ENCODE peak calls at places on chromosomes 13 and 19, in nine cellular contexts. G is cardiac muscle cell, T is fibroblast of pulmonary artery, W is GM23338, F is K562, D is IMR-90, B is foreskin fibroblast, R is neural crest cell, I is left lung. C is an unnamed sample.

GRCh38 chr13:104357174-104357573 is 1291.0 kb upstream of the SLC10A2 start:
- DNase-seq in G (peak), T (peak), W (peak), F (no peak), D (no peak), B (peak), R (no peak), I (no peak), C (no peak)

GRCh38 chr19:43667524-43668405 is 2.2 kb downstream of the PLAUR start:
- DNase-seq in G (peak), T (no peak), W (peak), F (peak), D (peak), B (no peak), R (no peak), I (peak), C (peak)

GRCh38 chr19:58543826-58544590 is at the start of gene TRIM28:
- DNase-seq in G (peak), T (peak), W (peak), F (peak), D (peak), B (peak), R (peak), I (peak), C (peak)

GRCh38 chr19:53904909-53905308 is 4.2 kb upstream of the CACNG7 start:
- DNase-seq in G (no peak), T (no peak), W (no peak), F (no peak), D (no peak), B (no peak), R (no peak), I (no peak), C (no peak)

GRCh38 chr19:18675779-18676178 is 7.7 kb upstream of the CRTC1 start:
- DNase-seq in G (peak), T (peak), W (peak), F (peak), D (no peak), B (peak), R (no peak), I (no peak), C (peak)

GRCh38 chr13:109743706-109744453 is 42.5 kb downstream of the IRS2 start:
- DNase-seq in G (peak), T (peak), W (no peak), F (no peak), D (peak), B (peak), R (no peak), I (no peak), C (peak)

GRCh38 chr13:31869582-31869981 is 130.3 kb downstream of the RXFP2 start:
- DNase-seq in G (no peak), T (no peak), W (no peak), F (no peak), D (no peak), B (peak), R (no peak), I (no peak), C (no peak)

GRCh38 chr13:106471957-106472543 is 63.4 kb downstream of the EFNB2 start:
- DNase-seq in G (peak), T (peak), W (peak), F (peak), D (peak), B (peak), R (no peak), I (peak), C (no peak)

GRCh38 chr13:94667190-94667589 is 45.2 kb downstream of the SOX21 start:
- DNase-seq in G (no peak), T (no peak), W (no peak), F (no peak), D (no peak), B (no peak), R (no peak), I (no peak), C (no peak)

DNA sequence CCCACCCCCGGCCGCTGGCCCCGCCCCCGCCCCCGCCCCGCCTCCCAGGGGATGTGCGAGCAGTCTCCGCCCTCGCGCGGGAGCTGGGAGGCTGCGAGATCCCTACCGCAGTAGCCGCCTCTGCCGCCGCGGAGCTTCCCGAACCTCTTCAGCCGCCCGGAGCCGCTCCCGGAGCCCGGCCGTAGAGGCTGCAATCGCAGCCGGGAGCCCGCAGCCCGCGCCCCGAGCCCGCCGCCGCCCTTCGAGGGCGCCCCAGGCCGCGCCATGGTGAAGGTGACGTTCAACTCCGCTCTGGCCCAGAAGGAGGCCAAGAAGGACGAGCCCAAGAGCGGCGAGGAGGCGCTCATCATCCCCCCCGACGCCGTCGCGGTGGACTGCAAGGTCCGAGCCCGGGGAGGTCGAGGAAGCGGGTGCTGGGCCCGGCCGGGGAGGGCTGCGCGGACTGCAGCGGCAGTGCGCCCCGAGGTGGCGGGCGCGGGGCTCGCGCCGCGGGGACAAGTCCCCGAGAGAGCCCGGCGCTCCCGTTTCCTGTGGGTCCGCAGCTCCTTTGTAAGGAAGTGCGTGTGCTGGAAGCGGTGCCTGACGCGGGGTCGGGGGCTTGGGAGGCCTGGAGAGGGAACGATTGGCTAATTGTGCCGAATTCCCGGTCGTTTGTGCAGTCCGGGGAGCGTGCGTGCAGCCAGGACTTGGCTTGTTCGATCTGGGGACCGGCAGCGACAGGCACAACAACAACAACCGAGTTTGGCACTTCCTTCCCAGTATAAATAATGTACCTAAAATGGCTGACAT is at the start of gene ITM2B:
- DNase-seq in G (peak), T (peak), W (peak), F (peak), D (peak), B (peak), R (peak), I (peak), C (peak)
- TF ChIP-seq CTCF in G (peak), T (peak), W (peak), F (peak), D (peak), B (peak), R (peak), I (peak), C (peak)

GRCh38 chr13:66491241-66491640 is 738.9 kb downstream of the PCDH9 start:
- DNase-seq in G (no peak), T (no peak), W (no peak), F (no peak), D (no peak), B (no peak), R (no peak), I (no peak), C (no peak)

GRCh38 chr13:66489172-66489571 is 741.0 kb downstream of the PCDH9 start:
- DNase-seq in G (no peak), T (no peak), W (no peak), F (no peak), D (no peak), B (no peak), R (no peak), I (no peak), C (no peak)

GRCh38 chr13:66489586-66489985 is 740.5 kb downstream of the PCDH9 start:
- DNase-seq in G (no peak), T (no peak), W (no peak), F (no peak), D (peak), B (peak), R (no peak), I (no peak), C (no peak)

DNA sequence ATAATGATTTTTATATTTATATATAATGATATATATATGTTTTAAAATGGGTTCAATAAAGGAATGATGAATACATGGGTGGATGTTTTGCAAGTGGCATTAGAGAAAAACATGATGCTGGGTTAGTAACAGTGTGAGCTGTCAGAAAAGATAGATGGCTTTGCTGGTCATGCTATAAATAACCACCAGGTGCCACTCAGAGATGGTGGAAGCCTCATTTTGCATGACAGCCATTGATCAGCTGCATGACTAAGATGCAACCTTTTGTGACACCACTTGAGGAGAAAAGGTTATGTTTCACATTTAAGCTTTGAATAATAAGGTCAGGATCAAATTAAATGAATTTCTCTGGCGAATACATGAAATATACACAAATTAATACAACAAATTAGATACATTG is 737.7 kb downstream of the PCDH9 start:
- DNase-seq in G (no peak), T (no peak), W (peak), F (peak), D (no peak), B (no peak), R (no peak), I (no peak), C (peak)
- TF ChIP-seq CTCF in G (no peak), T (no peak), W (peak), F (no peak), D (no peak), B (no peak), R (peak), I (no peak), C (peak)

GRCh38 chr13:41581884-41582547 is 124.7 kb downstream of the RGCC start:
- DNase-seq in G (peak), T (no peak), W (no peak), F (no peak), D (no peak), B (peak), R (no peak), I (no peak), C (no peak)
- TF ChIP-seq CTCF in G (no peak), T (no peak), W (no peak), F (no peak), D (no peak), B (no peak), R (no peak), I (no peak), C (no peak)

GRCh38 chr13:111049791-111050538 is 65.1 kb upstream of the ARHGEF7 start:
- DNase-seq in G (peak), T (peak), W (peak), F (peak), D (no peak), B (peak), R (no peak), I (no peak), C (no peak)
- TF ChIP-seq CTCF in G (peak), T (peak), W (peak), F (peak), D (peak), B (peak), R (peak), I (peak), C (no peak)

GRCh38 chr19:41436664-41436951 is 3.1 kb downstream of the DMAC2 start:
- DNase-seq in G (no peak), T (no peak), W (no peak), F (no peak), D (no peak), B (no peak), R (no peak), I (no peak), C (no peak)

GRCh38 chr19:41431426-41432386 is 4.5 kb upstream of the B3GNT8 start:
- DNase-seq in G (peak), T (peak), W (peak), F (no peak), D (peak), B (peak), R (no peak), I (no peak), C (no peak)

GRCh38 chr19:41430907-41431306 is 3.7 kb upstream of the B3GNT8 start:
- DNase-seq in G (no peak), T (no peak), W (no peak), F (no peak), D (no peak), B (no peak), R (no peak), I (no peak), C (no peak)

GRCh38 chr19:41434450-41434849 is 5.3 kb downstream of the DMAC2 start:
- DNase-seq in G (no peak), T (no peak), W (no peak), F (no peak), D (no peak), B (no peak), R (no peak), I (no peak), C (no peak)

DNA sequence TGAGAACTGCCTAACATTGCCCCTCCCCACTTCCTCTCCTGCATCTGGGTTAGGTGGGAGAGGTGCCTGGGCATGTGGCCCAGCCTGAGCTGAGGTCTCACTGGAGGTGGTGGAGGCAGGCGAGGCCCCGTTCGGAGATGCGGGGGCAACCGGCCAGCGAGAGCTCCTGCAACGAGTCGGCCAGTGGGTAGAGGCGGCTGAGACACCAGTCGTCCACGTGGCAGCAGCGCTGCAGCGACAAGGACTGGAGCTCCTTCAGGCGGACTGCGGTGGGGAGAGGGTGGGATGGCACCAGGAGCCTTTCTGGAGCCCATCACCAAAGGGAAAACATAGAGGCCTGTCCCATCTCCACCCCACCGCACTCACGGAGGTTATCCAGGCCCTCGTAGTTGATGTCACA is 6.0 kb upstream of the B3GNT8 start:
- DNase-seq in G (no peak), T (no peak), W (no peak), F (no peak), D (no peak), B (no peak), R (no peak), I (no peak), C (no peak)
- TF ChIP-seq CTCF in G (no peak), T (no peak), W (no peak), F (no peak), D (no peak), B (no peak), R (no peak), I (no peak), C (no peak)

GRCh38 chr19:55088543-55089265 is 13.0 kb downstream of the EPS8L1 start:
- DNase-seq in G (peak), T (peak), W (peak), F (peak), D (peak), B (peak), R (peak), I (no peak), C (peak)
- TF ChIP-seq CTCF in G (peak), T (peak), W (peak), F (peak), D (peak), B (peak), R (peak), I (peak), C (peak)